ENCODE peak calls at places on chromosomes 5 and 9, in six cellular contexts. One of them, this sample, is unnamed.

GRCh38 chr5:97192580-97193421 is 9.8 kb upstream of the RIOK2 start:
- DNase-seq in GM12878: peak
- DNase-seq in K562: no peak
- DNase-seq in H1: no peak
- DNase-seq in SK-N-SH: no peak
- DNase-seq in HepG2: no peak
- DNase-seq in this sample: no peak

GRCh38 chr5:120345947-120346346 is 118.2 kb upstream of the PRR16 start:
- DNase-seq in SK-N-SH: no peak
- DNase-seq in H1: no peak
- DNase-seq in GM12878: no peak
- DNase-seq in K562: no peak
- DNase-seq in HepG2: no peak
- DNase-seq in this sample: no peak

GRCh38 chr5:154513669-154514084 is 35.6 kb upstream of the HAND1 start:
- DNase-seq in K562: no peak
- DNase-seq in HepG2: no peak
- DNase-seq in SK-N-SH: no peak
- DNase-seq in H1: no peak
- DNase-seq in GM12878: peak
- DNase-seq in this sample: no peak

GRCh38 chr5:130323804-130324454 is 419.7 kb downstream of the CHSY3 start:
- DNase-seq in SK-N-SH: no peak
- DNase-seq in GM12878: peak
- DNase-seq in HepG2: no peak
- DNase-seq in K562: no peak
- DNase-seq in H1: no peak
- DNase-seq in this sample: no peak

GRCh38 chr9:27368317-27368985 is 71.5 kb upstream of the EQTN start:
- DNase-seq in GM12878: no peak
- DNase-seq in SK-N-SH: no peak
- DNase-seq in H1: no peak
- DNase-seq in K562: no peak
- DNase-seq in HepG2: no peak
- DNase-seq in this sample: no peak

GRCh38 chr9:104304925-104305324 is 199.1 kb upstream of the OR13F1 start:
- DNase-seq in SK-N-SH: no peak
- DNase-seq in GM12878: no peak
- DNase-seq in H1: no peak
- DNase-seq in K562: no peak
- DNase-seq in HepG2: no peak
- DNase-seq in this sample: no peak

GRCh38 chr5:26894719-26895263 is 143.6 kb downstream of the CDH9 start:
- DNase-seq in HepG2: no peak
- DNase-seq in SK-N-SH: no peak
- DNase-seq in H1: no peak
- DNase-seq in K562: no peak
- DNase-seq in GM12878: no peak
- DNase-seq in this sample: no peak

GRCh38 chr5:14364576-14365472 is 216.8 kb upstream of the OTULINL start:
- DNase-seq in HepG2: peak
- DNase-seq in K562: peak
- DNase-seq in GM12878: no peak
- DNase-seq in H1: peak
- DNase-seq in SK-N-SH: peak
- DNase-seq in this sample: peak

GRCh38 chr5:172093965-172094364 is 87.5 kb upstream of the FBXW11 start:
- DNase-seq in K562: no peak
- DNase-seq in HepG2: no peak
- DNase-seq in H1: no peak
- DNase-seq in GM12878: no peak
- DNase-seq in SK-N-SH: peak
- DNase-seq in this sample: no peak

GRCh38 chr5:180605554-180606214 is 14.4 kb upstream of the SCGB3A1 start:
- DNase-seq in SK-N-SH: peak
- DNase-seq in HepG2: peak
- DNase-seq in H1: peak
- DNase-seq in K562: peak
- DNase-seq in GM12878: peak
- DNase-seq in this sample: peak

GRCh38 chr5:174533771-174534221 is 190.6 kb upstream of the MSX2 start:
- DNase-seq in GM12878: no peak
- DNase-seq in K562: no peak
- DNase-seq in HepG2: no peak
- DNase-seq in SK-N-SH: no peak
- DNase-seq in H1: no peak
- DNase-seq in this sample: peak

GRCh38 chr9:124242331-124243194 is 15.2 kb upstream of the NEK6 start:
- DNase-seq in SK-N-SH: no peak
- DNase-seq in K562: no peak
- DNase-seq in H1: peak
- DNase-seq in GM12878: no peak
- DNase-seq in HepG2: no peak
- DNase-seq in this sample: no peak

GRCh38 chr5:56262269-56262668 is 29.1 kb upstream of the ANKRD55 start:
- DNase-seq in SK-N-SH: no peak
- DNase-seq in HepG2: no peak
- DNase-seq in GM12878: no peak
- DNase-seq in H1: no peak
- DNase-seq in K562: no peak
- DNase-seq in this sample: no peak

GRCh38 chr5:150112211-150113046 is 26.1 kb upstream of the CSF1R start:
- DNase-seq in HepG2: no peak
- DNase-seq in H1: peak
- DNase-seq in SK-N-SH: peak
- DNase-seq in K562: no peak
- DNase-seq in GM12878: no peak
- DNase-seq in this sample: no peak

GRCh38 chr5:146068977-146069779 is 36.2 kb downstream of the PLAC8L1 start:
- DNase-seq in HepG2: no peak
- DNase-seq in SK-N-SH: no peak
- DNase-seq in GM12878: no peak
- DNase-seq in K562: no peak
- DNase-seq in H1: no peak
- DNase-seq in this sample: no peak

GRCh38 chr5:148268556-148268955 is at the start of gene SPINK13:
- DNase-seq in GM12878: no peak
- DNase-seq in SK-N-SH: no peak
- DNase-seq in H1: no peak
- DNase-seq in K562: no peak
- DNase-seq in HepG2: peak
- DNase-seq in this sample: no peak

GRCh38 chr5:54514269-54514668 is 3.3 kb upstream of the SNX18 start:
- DNase-seq in GM12878: no peak
- DNase-seq in SK-N-SH: no peak
- DNase-seq in K562: no peak
- DNase-seq in HepG2: peak
- DNase-seq in H1: no peak
- DNase-seq in this sample: peak

GRCh38 chr5:102853680-102854079 is 98.6 kb downstream of the PAM start:
- DNase-seq in HepG2: no peak
- DNase-seq in GM12878: no peak
- DNase-seq in SK-N-SH: no peak
- DNase-seq in H1: no peak
- DNase-seq in K562: no peak
- DNase-seq in this sample: no peak

GRCh38 chr9:37414503-37414943 is 8.0 kb upstream of the GRHPR start:
- DNase-seq in K562: no peak
- DNase-seq in SK-N-SH: no peak
- DNase-seq in GM12878: no peak
- DNase-seq in H1: no peak
- DNase-seq in HepG2: no peak
- DNase-seq in this sample: no peak

GRCh38 chr9:123465304-123465703 is 109.3 kb downstream of the CRB2 start:
- DNase-seq in SK-N-SH: no peak
- DNase-seq in HepG2: peak
- DNase-seq in K562: no peak
- DNase-seq in GM12878: no peak
- DNase-seq in H1: no peak
- DNase-seq in this sample: peak

GRCh38 chr5:88145603-88146467 is 122.8 kb downstream of the TMEM161B start:
- DNase-seq in HepG2: peak
- DNase-seq in SK-N-SH: peak
- DNase-seq in GM12878: no peak
- DNase-seq in K562: no peak
- DNase-seq in H1: peak
- DNase-seq in this sample: no peak

GRCh38 chr9:130530932-130531331 is 48.4 kb upstream of the FUBP3 start:
- DNase-seq in GM12878: no peak
- DNase-seq in SK-N-SH: no peak
- DNase-seq in H1: no peak
- DNase-seq in K562: no peak
- DNase-seq in HepG2: peak
- DNase-seq in this sample: no peak

GRCh38 chr5:144028644-144029043 is 141.8 kb downstream of the YIPF5 start:
- DNase-seq in GM12878: no peak
- DNase-seq in SK-N-SH: no peak
- DNase-seq in HepG2: no peak
- DNase-seq in H1: no peak
- DNase-seq in K562: no peak
- DNase-seq in this sample: no peak

GRCh38 chr5:173055042-173055721 is 970 bp upstream of the CREBRF start:
- DNase-seq in HepG2: peak
- DNase-seq in H1: no peak
- DNase-seq in K562: no peak
- DNase-seq in GM12878: no peak
- DNase-seq in SK-N-SH: no peak
- DNase-seq in this sample: no peak

GRCh38 chr9:89803403-89803802 is 198.6 kb downstream of the GADD45G start:
- DNase-seq in GM12878: no peak
- DNase-seq in SK-N-SH: no peak
- DNase-seq in HepG2: no peak
- DNase-seq in H1: no peak
- DNase-seq in K562: no peak
- DNase-seq in this sample: no peak

GRCh38 chr5:96198673-96199072 is 234.4 kb downstream of the PCSK1 start:
- DNase-seq in HepG2: no peak
- DNase-seq in H1: no peak
- DNase-seq in GM12878: no peak
- DNase-seq in SK-N-SH: no peak
- DNase-seq in K562: no peak
- DNase-seq in this sample: no peak

DNA sequence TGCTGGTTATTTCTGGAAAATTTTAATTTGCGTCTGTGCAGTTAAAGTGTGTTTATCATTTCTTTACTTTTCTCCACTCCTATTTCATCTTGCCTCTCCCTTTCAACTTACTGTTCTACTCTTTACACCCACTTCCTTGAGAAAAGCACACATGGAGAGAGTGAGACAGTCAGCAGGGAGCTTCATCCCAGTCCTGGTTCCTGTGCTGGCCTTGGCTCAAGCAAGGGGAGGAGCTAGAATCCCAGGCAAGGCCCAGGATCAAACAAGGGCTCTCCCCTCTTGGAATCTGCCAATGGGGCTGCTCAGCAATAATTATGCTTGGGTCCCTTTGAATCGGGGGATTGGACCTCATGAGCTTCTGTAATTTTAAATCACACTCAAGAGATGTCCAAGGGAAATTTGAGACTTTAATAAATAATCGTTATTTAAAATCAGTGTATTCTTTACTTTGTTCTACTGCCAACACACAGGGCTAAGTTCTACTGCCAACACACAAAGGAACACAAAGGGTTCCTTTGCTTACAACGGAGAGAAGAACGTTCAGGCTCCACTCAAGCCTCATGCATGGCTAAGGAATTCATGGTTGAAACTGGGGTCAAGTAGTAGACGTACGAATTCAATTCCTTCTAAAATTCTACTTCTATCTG is 439.3 kb upstream of the DAB2 start:
- DNase-seq in HepG2: no peak
- DNase-seq in H1: no peak
- DNase-seq in K562: no peak
- DNase-seq in GM12878: no peak
- DNase-seq in SK-N-SH: no peak
- DNase-seq in this sample: no peak
- TF ChIP-seq CHD2 in HepG2: no peak
- TF ChIP-seq CHD2 in H1: no peak
- TF ChIP-seq CHD2 in K562: no peak
- TF ChIP-seq CHD2 in GM12878: no peak
- TF ChIP-seq CHD2 in SK-N-SH: no peak
- TF ChIP-seq CHD2 in this sample: no peak

GRCh38 chr9:36319183-36319582 is 60.9 kb upstream of the GNE start:
- DNase-seq in H1: no peak
- DNase-seq in K562: no peak
- DNase-seq in SK-N-SH: no peak
- DNase-seq in HepG2: no peak
- DNase-seq in GM12878: no peak
- DNase-seq in this sample: no peak

GRCh38 chr9:36317766-36318165 is 59.5 kb upstream of the GNE start:
- DNase-seq in H1: no peak
- DNase-seq in HepG2: peak
- DNase-seq in GM12878: no peak
- DNase-seq in K562: no peak
- DNase-seq in SK-N-SH: no peak
- DNase-seq in this sample: peak

GRCh38 chr9:36318212-36318802 is 60.1 kb upstream of the GNE start:
- DNase-seq in K562: no peak
- DNase-seq in SK-N-SH: no peak
- DNase-seq in GM12878: no peak
- DNase-seq in H1: no peak
- DNase-seq in HepG2: no peak
- DNase-seq in this sample: no peak

GRCh38 chr9:36320457-36320856 is 62.2 kb upstream of the GNE start:
- DNase-seq in K562: no peak
- DNase-seq in GM12878: no peak
- DNase-seq in H1: no peak
- DNase-seq in SK-N-SH: no peak
- DNase-seq in HepG2: no peak
- DNase-seq in this sample: peak

DNA sequence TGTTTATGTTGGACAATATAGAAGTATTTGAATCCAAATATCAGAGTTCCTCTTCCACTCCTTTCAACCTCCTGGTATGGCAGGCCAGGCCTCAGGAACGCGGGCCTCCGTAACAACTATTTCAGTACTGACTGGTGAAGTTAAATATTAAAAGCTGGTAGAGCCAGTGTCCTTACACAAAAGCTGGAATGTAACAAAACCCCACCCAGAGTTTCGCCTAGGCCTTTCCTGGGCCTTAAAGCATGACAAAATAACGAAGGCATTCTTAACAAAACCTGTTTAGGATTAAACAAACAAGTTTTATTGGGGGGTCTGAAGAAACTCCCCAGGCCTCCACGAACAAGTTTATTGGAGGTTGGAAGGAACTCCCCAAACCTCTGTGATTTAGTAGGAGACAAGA is 61.6 kb upstream of the GNE start:
- DNase-seq in K562: no peak
- DNase-seq in GM12878: no peak
- DNase-seq in HepG2: peak
- DNase-seq in H1: no peak
- DNase-seq in SK-N-SH: no peak
- DNase-seq in this sample: peak
- TF ChIP-seq CHD2 in K562: no peak
- TF ChIP-seq CHD2 in GM12878: no peak
- TF ChIP-seq CHD2 in HepG2: no peak
- TF ChIP-seq CHD2 in H1: no peak
- TF ChIP-seq CHD2 in SK-N-SH: no peak
- TF ChIP-seq CHD2 in this sample: no peak

GRCh38 chr9:137521405-137521985 is 28.7 kb downstream of the PNPLA7 start:
- DNase-seq in GM12878: no peak
- DNase-seq in H1: no peak
- DNase-seq in HepG2: no peak
- DNase-seq in SK-N-SH: no peak
- DNase-seq in K562: no peak
- DNase-seq in this sample: no peak
- TF ChIP-seq CHD2 in GM12878: no peak
- TF ChIP-seq CHD2 in H1: no peak
- TF ChIP-seq CHD2 in HepG2: no peak
- TF ChIP-seq CHD2 in SK-N-SH: no peak
- TF ChIP-seq CHD2 in K562: no peak
- TF ChIP-seq CHD2 in this sample: no peak

GRCh38 chr5:132887326-132887725 is 13.9 kb downstream of the LEAP2 start:
- DNase-seq in HepG2: no peak
- DNase-seq in GM12878: no peak
- DNase-seq in H1: no peak
- DNase-seq in SK-N-SH: no peak
- DNase-seq in K562: no peak
- DNase-seq in this sample: no peak
- TF ChIP-seq CHD2 in HepG2: no peak
- TF ChIP-seq CHD2 in GM12878: no peak
- TF ChIP-seq CHD2 in H1: no peak
- TF ChIP-seq CHD2 in SK-N-SH: no peak
- TF ChIP-seq CHD2 in K562: no peak
- TF ChIP-seq CHD2 in this sample: no peak